ENCODE peak calls at places on chromosome 20, in five cellular contexts. One of them, this sample, is unnamed.

GRCh38 chr20:15823718-15824117 is 749.5 kb downstream of the KIF16B start:
- DNase-seq in right atrium auricular region: no peak
- DNase-seq in GM20000: no peak
- DNase-seq in stomach: no peak
- DNase-seq in CD8-positive, alpha-beta T cell: no peak
- DNase-seq in this sample: no peak

GRCh38 chr20:53750827-53751393 is 157.3 kb upstream of the ZNF217 start:
- DNase-seq in right atrium auricular region: no peak
- DNase-seq in GM20000: no peak
- DNase-seq in stomach: peak; percentile 25
- DNase-seq in CD8-positive, alpha-beta T cell: peak; percentile 16
- DNase-seq in this sample: no peak

GRCh38 chr20:44886276-44886671 is 769 bp downstream of the YWHAB start:
- DNase-seq in right atrium auricular region: no peak
- DNase-seq in GM20000: no peak
- DNase-seq in stomach: no peak
- DNase-seq in CD8-positive, alpha-beta T cell: no peak
- DNase-seq in this sample: no peak

GRCh38 chr20:8780926-8781325 is 288.0 kb upstream of the PLCB4 start:
- DNase-seq in right atrium auricular region: no peak
- DNase-seq in GM20000: no peak
- DNase-seq in stomach: no peak
- DNase-seq in CD8-positive, alpha-beta T cell: no peak
- DNase-seq in this sample: no peak

GRCh38 chr20:54668271-54669053 is 193.1 kb downstream of the DOK5 start:
- DNase-seq in right atrium auricular region: no peak
- DNase-seq in GM20000: peak; percentile 36
- DNase-seq in stomach: no peak
- DNase-seq in CD8-positive, alpha-beta T cell: peak; percentile 2
- DNase-seq in this sample: no peak

GRCh38 chr20:21395039-21395665 is 2.2 kb downstream of the NKX2-4 start:
- DNase-seq in right atrium auricular region: no peak
- DNase-seq in GM20000: peak; percentile 14
- DNase-seq in stomach: no peak
- DNase-seq in CD8-positive, alpha-beta T cell: no peak
- DNase-seq in this sample: no peak

GRCh38 chr20:25049261-25050060 is 8.5 kb downstream of the ACSS1 start:
- DNase-seq in right atrium auricular region: no peak
- DNase-seq in GM20000: no peak
- DNase-seq in stomach: peak; percentile 25
- DNase-seq in CD8-positive, alpha-beta T cell: no peak
- DNase-seq in this sample: no peak

GRCh38 chr20:41218466-41218865 is 81.1 kb downstream of the PLCG1 start:
- DNase-seq in right atrium auricular region: no peak
- DNase-seq in GM20000: no peak
- DNase-seq in stomach: no peak
- DNase-seq in CD8-positive, alpha-beta T cell: no peak
- DNase-seq in this sample: no peak

GRCh38 chr20:51378171-51378928 is 164.2 kb downstream of the NFATC2 start:
- DNase-seq in right atrium auricular region: no peak
- DNase-seq in GM20000: no peak
- DNase-seq in stomach: no peak
- DNase-seq in CD8-positive, alpha-beta T cell: no peak
- DNase-seq in this sample: no peak

GRCh38 chr20:6698056-6698455 is 69.4 kb upstream of the BMP2 start:
- DNase-seq in right atrium auricular region: no peak
- DNase-seq in GM20000: no peak
- DNase-seq in stomach: peak; percentile 36
- DNase-seq in CD8-positive, alpha-beta T cell: no peak
- DNase-seq in this sample: no peak

GRCh38 chr20:14337400-14338171 is at the start of gene FLRT3:
- DNase-seq in right atrium auricular region: peak; percentile 76
- DNase-seq in GM20000: peak; percentile 61
- DNase-seq in stomach: peak; percentile 85
- DNase-seq in CD8-positive, alpha-beta T cell: no peak
- DNase-seq in this sample: peak; percentile 86

GRCh38 chr20:40493071-40493470 is 196.0 kb downstream of the MAFB start:
- DNase-seq in right atrium auricular region: peak; percentile 81
- DNase-seq in GM20000: no peak
- DNase-seq in stomach: peak; percentile 32
- DNase-seq in CD8-positive, alpha-beta T cell: no peak
- DNase-seq in this sample: no peak

GRCh38 chr20:35329435-35330139 is 37.4 kb upstream of the FAM83C start:
- DNase-seq in right atrium auricular region: no peak
- DNase-seq in GM20000: peak; percentile 37
- DNase-seq in stomach: peak; percentile 60
- DNase-seq in CD8-positive, alpha-beta T cell: no peak
- DNase-seq in this sample: no peak

GRCh38 chr20:6416371-6416770 is 293.5 kb upstream of the FERMT1 start:
- DNase-seq in right atrium auricular region: no peak
- DNase-seq in GM20000: no peak
- DNase-seq in stomach: no peak
- DNase-seq in CD8-positive, alpha-beta T cell: no peak
- DNase-seq in this sample: no peak

GRCh38 chr20:59120491-59120890 is 43.1 kb upstream of the ZNF831 start:
- DNase-seq in right atrium auricular region: no peak
- DNase-seq in GM20000: peak; percentile 25
- DNase-seq in stomach: no peak
- DNase-seq in CD8-positive, alpha-beta T cell: peak; percentile 16
- DNase-seq in this sample: no peak

GRCh38 chr20:33387177-33387576 is 14.1 kb downstream of the CDK5RAP1 start:
- DNase-seq in right atrium auricular region: no peak
- DNase-seq in GM20000: no peak
- DNase-seq in stomach: no peak
- DNase-seq in CD8-positive, alpha-beta T cell: no peak
- DNase-seq in this sample: no peak

GRCh38 chr20:59789641-59790040 is 143.8 kb downstream of the SYCP2 start:
- DNase-seq in right atrium auricular region: peak; percentile 23
- DNase-seq in GM20000: no peak
- DNase-seq in stomach: peak; percentile 8
- DNase-seq in CD8-positive, alpha-beta T cell: no peak
- DNase-seq in this sample: peak; percentile 46

GRCh38 chr20:49247792-49248191 is 28.6 kb downstream of the DDX27 start:
- DNase-seq in right atrium auricular region: no peak
- DNase-seq in GM20000: no peak
- DNase-seq in stomach: no peak
- DNase-seq in CD8-positive, alpha-beta T cell: no peak
- DNase-seq in this sample: no peak

GRCh38 chr20:31811796-31812728 is 7.1 kb upstream of the MYLK2 start:
- DNase-seq in right atrium auricular region: no peak
- DNase-seq in GM20000: no peak
- DNase-seq in stomach: no peak
- DNase-seq in CD8-positive, alpha-beta T cell: no peak
- DNase-seq in this sample: no peak

GRCh38 chr20:21103582-21104465 is 2.3 kb downstream of the LINC00237 start:
- DNase-seq in right atrium auricular region: no peak
- DNase-seq in GM20000: peak; percentile 35
- DNase-seq in stomach: no peak
- DNase-seq in CD8-positive, alpha-beta T cell: no peak
- DNase-seq in this sample: no peak

GRCh38 chr20:33740189-33740588 is 8.4 kb downstream of the ZNF341 start:
- DNase-seq in right atrium auricular region: no peak
- DNase-seq in GM20000: no peak
- DNase-seq in stomach: no peak
- DNase-seq in CD8-positive, alpha-beta T cell: no peak
- DNase-seq in this sample: no peak

DNA sequence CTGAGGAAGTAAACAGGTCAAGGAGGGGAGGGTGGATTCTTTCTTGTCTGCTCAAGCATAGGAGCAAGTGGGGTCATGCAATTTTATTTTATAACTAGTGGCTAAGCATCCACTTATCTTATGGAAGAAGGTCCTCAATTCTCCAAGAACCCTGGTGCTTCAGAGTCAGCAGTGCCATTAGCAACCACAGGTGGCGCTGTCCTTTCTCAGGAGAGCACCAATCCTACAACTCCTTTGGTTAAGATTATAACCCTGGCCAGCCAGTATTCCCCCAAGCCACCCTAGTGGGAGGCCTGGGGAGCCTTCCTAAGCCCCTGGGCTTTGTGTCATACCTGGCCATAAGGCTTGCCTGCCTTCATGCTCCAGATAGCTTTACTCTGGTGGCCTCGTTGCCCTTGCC is 60.7 kb downstream of the PCSK2 start:
- DNase-seq in right atrium auricular region: no peak
- DNase-seq in GM20000: no peak
- DNase-seq in stomach: no peak
- DNase-seq in CD8-positive, alpha-beta T cell: no peak
- DNase-seq in this sample: no peak
- TF ChIP-seq CTCF in right atrium auricular region: no peak
- TF ChIP-seq CTCF in GM20000: no peak
- TF ChIP-seq CTCF in stomach: no peak
- TF ChIP-seq CTCF in CD8-positive, alpha-beta T cell: no peak
- TF ChIP-seq CTCF in this sample: peak; percentile 13

DNA sequence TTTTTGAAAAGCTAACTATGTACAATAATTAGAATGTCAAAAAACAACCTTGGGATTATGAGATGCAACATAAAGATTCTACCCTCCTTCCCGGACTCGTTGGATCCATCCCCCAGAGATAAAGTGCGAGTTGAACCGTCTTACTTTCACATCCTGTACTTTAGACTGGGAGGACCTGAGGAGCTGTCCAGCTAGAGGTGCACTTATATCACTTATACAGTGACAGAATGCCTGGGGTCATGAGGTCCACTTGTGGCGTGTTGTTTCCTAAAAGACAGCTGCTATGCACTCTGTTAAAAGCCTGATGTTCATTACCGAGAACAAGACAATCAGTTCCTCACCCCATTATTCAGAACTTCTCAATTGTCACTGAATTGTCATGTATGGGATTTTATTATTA is 2.1 kb downstream of the CDS2 start:
- DNase-seq in right atrium auricular region: no peak
- DNase-seq in GM20000: no peak
- DNase-seq in stomach: no peak
- DNase-seq in CD8-positive, alpha-beta T cell: no peak
- DNase-seq in this sample: no peak
- TF ChIP-seq CTCF in right atrium auricular region: no peak
- TF ChIP-seq CTCF in GM20000: no peak
- TF ChIP-seq CTCF in stomach: no peak
- TF ChIP-seq CTCF in CD8-positive, alpha-beta T cell: no peak
- TF ChIP-seq CTCF in this sample: no peak

DNA sequence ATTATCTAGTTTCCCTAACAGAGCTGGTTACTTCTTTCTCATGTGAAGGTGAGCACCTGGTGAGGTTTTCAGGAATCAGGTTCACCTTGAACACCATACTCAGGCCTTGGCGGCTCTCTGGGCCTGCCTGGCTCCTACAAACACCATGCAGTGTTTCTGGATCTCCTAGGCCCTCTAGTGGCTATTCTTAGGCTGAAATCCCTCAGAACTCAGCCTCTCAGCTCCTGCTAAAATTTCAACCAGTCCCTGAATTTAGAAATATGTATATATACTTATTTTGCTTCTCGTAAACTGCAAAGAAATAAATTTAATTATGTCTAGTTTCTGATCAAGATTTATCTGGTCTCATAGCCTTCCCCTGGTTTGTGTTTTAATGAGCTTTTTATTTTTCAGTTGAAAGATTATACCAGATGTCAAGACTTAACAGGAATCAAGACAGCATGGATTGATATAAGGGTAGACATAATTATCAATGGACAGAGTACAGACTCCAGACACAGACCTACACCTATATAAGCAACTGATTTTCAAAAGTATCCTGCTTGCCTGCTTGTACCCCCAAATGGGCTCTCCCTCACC is 55.9 kb downstream of the ANKEF1 start:
- DNase-seq in right atrium auricular region: no peak
- DNase-seq in GM20000: peak; percentile 30
- DNase-seq in stomach: peak; percentile 64
- DNase-seq in CD8-positive, alpha-beta T cell: no peak
- DNase-seq in this sample: no peak
- TF ChIP-seq CTCF in right atrium auricular region: peak; percentile 77
- TF ChIP-seq CTCF in GM20000: peak; percentile 38
- TF ChIP-seq CTCF in stomach: peak; percentile 47
- TF ChIP-seq CTCF in CD8-positive, alpha-beta T cell: peak; percentile 52
- TF ChIP-seq CTCF in this sample: peak; percentile 83

GRCh38 chr20:23835716-23836115 is 9.2 kb upstream of the CST2 start:
- DNase-seq in right atrium auricular region: no peak
- DNase-seq in GM20000: no peak
- DNase-seq in stomach: no peak
- DNase-seq in CD8-positive, alpha-beta T cell: no peak
- DNase-seq in this sample: no peak
- TF ChIP-seq CTCF in right atrium auricular region: no peak
- TF ChIP-seq CTCF in GM20000: no peak
- TF ChIP-seq CTCF in stomach: no peak
- TF ChIP-seq CTCF in CD8-positive, alpha-beta T cell: no peak
- TF ChIP-seq CTCF in this sample: no peak

DNA sequence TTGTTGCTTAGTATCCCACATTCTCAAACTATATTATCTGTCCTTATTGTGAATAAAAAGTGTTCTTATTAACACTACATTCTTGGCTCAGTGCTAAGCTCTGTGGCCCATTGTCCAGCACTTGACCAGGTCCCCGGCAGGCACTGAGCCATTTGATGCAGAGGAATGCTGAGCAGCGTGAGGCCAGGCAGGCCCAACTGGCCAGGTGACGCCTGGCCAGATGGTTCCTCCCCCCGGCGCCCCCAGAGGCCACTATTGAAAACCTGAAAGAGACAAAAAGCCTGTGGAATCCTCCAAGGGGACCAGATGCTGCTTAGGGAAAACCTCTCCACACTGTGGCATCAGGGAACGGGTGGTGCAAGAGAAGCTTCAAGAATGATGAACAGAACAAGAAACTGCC is 597.5 kb upstream of the JAG1 start:
- DNase-seq in right atrium auricular region: no peak
- DNase-seq in GM20000: no peak
- DNase-seq in stomach: no peak
- DNase-seq in CD8-positive, alpha-beta T cell: no peak
- DNase-seq in this sample: no peak
- TF ChIP-seq CTCF in right atrium auricular region: no peak
- TF ChIP-seq CTCF in GM20000: no peak
- TF ChIP-seq CTCF in stomach: no peak
- TF ChIP-seq CTCF in CD8-positive, alpha-beta T cell: no peak
- TF ChIP-seq CTCF in this sample: no peak

GRCh38 chr20:57508381-57508780 is 16.6 kb downstream of the CTCFL start:
- DNase-seq in right atrium auricular region: no peak
- DNase-seq in GM20000: no peak
- DNase-seq in stomach: no peak
- DNase-seq in CD8-positive, alpha-beta T cell: no peak
- DNase-seq in this sample: no peak

GRCh38 chr20:57512432-57512831 is 12.5 kb downstream of the CTCFL start:
- DNase-seq in right atrium auricular region: no peak
- DNase-seq in GM20000: no peak
- DNase-seq in stomach: no peak
- DNase-seq in CD8-positive, alpha-beta T cell: no peak
- DNase-seq in this sample: no peak

GRCh38 chr20:57507477-57507876 is 17.5 kb downstream of the CTCFL start:
- DNase-seq in right atrium auricular region: no peak
- DNase-seq in GM20000: no peak
- DNase-seq in stomach: no peak
- DNase-seq in CD8-positive, alpha-beta T cell: no peak
- DNase-seq in this sample: no peak

GRCh38 chr20:57508831-57509230 is 16.1 kb downstream of the CTCFL start:
- DNase-seq in right atrium auricular region: no peak
- DNase-seq in GM20000: no peak
- DNase-seq in stomach: no peak
- DNase-seq in CD8-positive, alpha-beta T cell: no peak
- DNase-seq in this sample: no peak

GRCh38 chr20:57509665-57510237 is 15.2 kb downstream of the CTCFL start:
- DNase-seq in right atrium auricular region: no peak
- DNase-seq in GM20000: peak; percentile 48
- DNase-seq in stomach: peak; percentile 32
- DNase-seq in CD8-positive, alpha-beta T cell: no peak
- DNase-seq in this sample: no peak
- TF ChIP-seq CTCF in right atrium auricular region: peak; percentile 50
- TF ChIP-seq CTCF in GM20000: peak; percentile 47
- TF ChIP-seq CTCF in stomach: no peak
- TF ChIP-seq CTCF in CD8-positive, alpha-beta T cell: no peak
- TF ChIP-seq CTCF in this sample: peak; percentile 47